ENCODE peak calls at places on chromosomes 16 and 17, in six cellular contexts. A, D, E, F, W and I are unnamed samples.

GRCh38 chr17:32019228-32019627 is 12.0 kb downstream of the LRRC37B start:
- DNase-seq in A (no peak), D (no peak), E (no peak), F (no peak), W (no peak), I (peak; percentile 11)

GRCh38 chr17:38867179-38867994 is 2.5 kb upstream of the LASP1 start:
- DNase-seq in A (peak; percentile 71), D (peak; percentile 65), E (peak; percentile 67), F (no peak), W (peak; percentile 57), I (no peak)

GRCh38 chr17:61205931-61206330 is 193.7 kb upstream of the TBX2 start:
- DNase-seq in A (no peak), D (no peak), E (no peak), F (no peak), W (no peak), I (no peak)

GRCh38 chr16:48603647-48604376 is 6.2 kb downstream of the N4BP1 start:
- DNase-seq in A (no peak), D (no peak), E (no peak), F (no peak), W (no peak), I (no peak)

GRCh38 chr16:22232277-22233049 is 26.4 kb downstream of the EEF2K start:
- DNase-seq in A (no peak), D (peak; percentile 95), E (no peak), F (peak; percentile 52), W (no peak), I (peak; percentile 45)

GRCh38 chr16:85568519-85568918 is 44.6 kb upstream of the GSE1 start:
- DNase-seq in A (no peak), D (no peak), E (no peak), F (no peak), W (no peak), I (no peak)

GRCh38 chr16:54930034-54930938 is at the start of gene IRX5:
- DNase-seq in A (peak; percentile 96), D (peak; percentile 95), E (peak; percentile 96), F (peak; percentile 80), W (peak; percentile 91), I (peak; percentile 98)

GRCh38 chr17:35743911-35744328 is 9.1 kb downstream of the GAS2L2 start:
- DNase-seq in A (peak; percentile 65), D (no peak), E (no peak), F (no peak), W (no peak), I (peak; percentile 92)

GRCh38 chr16:73713817-73714495 is 582.7 kb upstream of the PSMD7 start:
- DNase-seq in A (peak; percentile 24), D (no peak), E (peak; percentile 84), F (peak; percentile 51), W (peak; percentile 6), I (no peak)

GRCh38 chr17:19237389-19238166 is 412 bp downstream of the EPN2 start:
- DNase-seq in A (no peak), D (no peak), E (no peak), F (peak; percentile 24), W (peak; percentile 50), I (no peak)

GRCh38 chr17:75691371-75692290 is 24.5 kb downstream of the SAP30BP start:
- DNase-seq in A (peak; percentile 16), D (no peak), E (peak; percentile 72), F (no peak), W (no peak), I (no peak)

GRCh38 chr17:78329263-78330059 is 30.4 kb downstream of the SOCS3 start:
- DNase-seq in A (peak; percentile 72), D (no peak), E (no peak), F (no peak), W (no peak), I (no peak)

GRCh38 chr16:70253291-70254094 is 1.8 kb upstream of the EXOSC6 start:
- DNase-seq in A (peak; percentile 51), D (no peak), E (no peak), F (peak; percentile 54), W (peak; percentile 30), I (peak; percentile 65)

GRCh38 chr17:41511130-41511529 is 5.7 kb upstream of the KRT13 start:
- DNase-seq in A (no peak), D (peak; percentile 18), E (no peak), F (no peak), W (no peak), I (peak; percentile 84)

GRCh38 chr16:88640520-88641247 is 2.3 kb downstream of the IL17C start:
- DNase-seq in A (no peak), D (no peak), E (no peak), F (no peak), W (no peak), I (no peak)

GRCh38 chr16:11356573-11357331 is 11.5 kb downstream of the RMI2 start:
- DNase-seq in A (peak; percentile 72), D (peak; percentile 17), E (peak; percentile 52), F (peak; percentile 70), W (peak; percentile 62), I (no peak)

GRCh38 chr16:4477966-4478365 is 1.8 kb downstream of the HMOX2 start:
- DNase-seq in A (peak; percentile 57), D (peak; percentile 36), E (peak; percentile 66), F (peak; percentile 33), W (no peak), I (peak; percentile 45)

GRCh38 chr17:82863941-82864720 is 24.3 kb upstream of the ZNF750 start:
- DNase-seq in A (peak; percentile 73), D (no peak), E (no peak), F (no peak), W (no peak), I (no peak)

GRCh38 chr16:70306880-70307279 is 7.9 kb downstream of the DDX19B start:
- DNase-seq in A (no peak), D (no peak), E (no peak), F (no peak), W (no peak), I (no peak)

GRCh38 chr17:30236807-30237206 is 1.3 kb upstream of the SLC6A4 start:
- DNase-seq in A (peak; percentile 49), D (no peak), E (no peak), F (no peak), W (peak; percentile 38), I (peak; percentile 78)

GRCh38 chr17:77834170-77835115 is 124.1 kb upstream of the TNRC6C start:
- DNase-seq in A (peak; percentile 93), D (no peak), E (no peak), F (peak; percentile 86), W (peak; percentile 67), I (no peak)

GRCh38 chr16:56237451-56237930 is 46.2 kb downstream of the GNAO1 start:
- DNase-seq in A (no peak), D (no peak), E (peak; percentile 81), F (no peak), W (no peak), I (no peak)

GRCh38 chr17:82772026-82772425 is 20.2 kb downstream of the TBCD start:
- DNase-seq in A (peak; percentile 63), D (no peak), E (no peak), F (no peak), W (no peak), I (peak; percentile 82)

GRCh38 chr16:75351183-75351582 is 82.1 kb downstream of the CFDP1 start:
- DNase-seq in A (peak; percentile 79), D (no peak), E (no peak), F (no peak), W (no peak), I (no peak)

GRCh38 chr16:70252355-70252988 is 732 bp upstream of the EXOSC6 start:
- DNase-seq in A (peak; percentile 15), D (no peak), E (no peak), F (peak; percentile 68), W (no peak), I (no peak)

GRCh38 chr17:53722407-53722806 is 100.3 kb upstream of the KIF2B start:
- DNase-seq in A (peak; percentile 98), D (no peak), E (no peak), F (no peak), W (no peak), I (no peak)

GRCh38 chr17:28956112-28956511 is 4.8 kb upstream of the PHF12 start:
- DNase-seq in A (no peak), D (no peak), E (no peak), F (no peak), W (no peak), I (no peak)

GRCh38 chr17:49078248-49078647 is 54.3 kb upstream of the B4GALNT2 start:
- DNase-seq in A (no peak), D (no peak), E (no peak), F (no peak), W (no peak), I (no peak)

GRCh38 chr16:86591270-86591669 is 12.9 kb downstream of the FOXL1 start:
- DNase-seq in A (no peak), D (no peak), E (no peak), F (no peak), W (no peak), I (no peak)

GRCh38 chr16:23807028-23807427 is 28.8 kb upstream of the PRKCB start:
- DNase-seq in A (no peak), D (no peak), E (peak; percentile 54), F (no peak), W (no peak), I (no peak)

GRCh38 chr17:17814162-17815061 is 22.4 kb downstream of the SREBF1 start:
- DNase-seq in A (no peak), D (no peak), E (no peak), F (no peak), W (no peak), I (no peak)

GRCh38 chr17:82151106-82151957 is 53.3 kb upstream of the FASN start:
- DNase-seq in A (no peak), D (no peak), E (no peak), F (no peak), W (no peak), I (no peak)

GRCh38 chr17:3531266-3532101 is 26.1 kb downstream of the TRPV3 start:
- DNase-seq in A (no peak), D (no peak), E (peak; percentile 99), F (no peak), W (peak; percentile 40), I (no peak)